ENCODE peak calls at places on chromosomes 7 and 10, in four cellular contexts. A, L, N and J are unnamed samples.

GRCh38 chr10:16999665-17000451 is 129.8 kb downstream of the CUBN start:
- DNase-seq in A (no peak), L (no peak), N (no peak), J (peak)

GRCh38 chr10:75335983-75336382 is 65.6 kb downstream of the ZNF503 start:
- DNase-seq in A (no peak), L (no peak), N (no peak), J (no peak)

GRCh38 chr7:43071604-43072003 is 40.8 kb upstream of the HECW1 start:
- DNase-seq in A (peak), L (peak), N (peak), J (peak)

GRCh38 chr10:16242859-16243613 is 193.8 kb upstream of the PTER start:
- DNase-seq in A (peak), L (peak), N (no peak), J (no peak)

GRCh38 chr10:50545846-50546245 is 77.9 kb downstream of the SGMS1 start:
- DNase-seq in A (peak), L (no peak), N (no peak), J (no peak)

GRCh38 chr10:119190353-119190752 is 11.7 kb upstream of the PRDX3 start:
- DNase-seq in A (peak), L (no peak), N (no peak), J (peak)

GRCh38 chr7:1942026-1942703 is 272.1 kb downstream of the ELFN1 start:
- DNase-seq in A (no peak), L (no peak), N (no peak), J (no peak)

GRCh38 chr7:11427686-11428273 is 404.2 kb downstream of the THSD7A start:
- DNase-seq in A (peak), L (no peak), N (no peak), J (peak)

GRCh38 chr10:34001087-34001580 is 666.7 kb upstream of the NRP1 start:
- DNase-seq in A (no peak), L (no peak), N (no peak), J (no peak)

GRCh38 chr10:47379445-47379785 is 4.7 kb downstream of the ZNF488 start:
- DNase-seq in A (no peak), L (no peak), N (no peak), J (no peak)

GRCh38 chr10:24299587-24300258 is 90.8 kb downstream of the KIAA1217 start:
- DNase-seq in A (no peak), L (no peak), N (no peak), J (peak)

GRCh38 chr7:79610301-79610700 is 156.8 kb upstream of the MAGI2 start:
- DNase-seq in A (no peak), L (no peak), N (no peak), J (peak)

GRCh38 chr7:129969881-129970446 is 17.2 kb upstream of the UBE2H start:
- DNase-seq in A (peak), L (no peak), N (no peak), J (peak)

GRCh38 chr7:136179829-136180721 is 202.9 kb upstream of the MTPN start:
- DNase-seq in A (no peak), L (no peak), N (no peak), J (no peak)

GRCh38 chr7:16484453-16485158 is 19.1 kb upstream of the SOSTDC1 start:
- DNase-seq in A (peak), L (no peak), N (no peak), J (peak)

GRCh38 chr10:122986340-122986739 is 6.1 kb downstream of the PSTK start:
- DNase-seq in A (no peak), L (no peak), N (no peak), J (peak)

GRCh38 chr7:107661081-107661864 is 645 bp downstream of the SLC26A4 start:
- DNase-seq in A (peak), L (peak), N (peak), J (peak)

GRCh38 chr7:19215421-19215820 is 70.2 kb upstream of the FERD3L start:
- DNase-seq in A (peak), L (no peak), N (no peak), J (peak)

GRCh38 chr10:75772153-75772887 is 340.9 kb downstream of the LRMDA start:
- DNase-seq in A (no peak), L (no peak), N (no peak), J (no peak)

GRCh38 chr7:123748734-123749536 is at the start of gene WASL:
- DNase-seq in A (peak), L (peak), N (peak), J (peak)

GRCh38 chr7:84455788-84456187 is 261.2 kb upstream of the SEMA3A start:
- DNase-seq in A (no peak), L (no peak), N (no peak), J (peak)

GRCh38 chr7:141118809-141119586 is 45.1 kb downstream of the TMEM178B start:
- DNase-seq in A (peak), L (no peak), N (no peak), J (no peak)

GRCh38 chr7:155136619-155137243 is 66.6 kb downstream of the HTR5A start:
- DNase-seq in A (peak), L (no peak), N (no peak), J (no peak)

GRCh38 chr10:118730699-118731456 is 23.9 kb downstream of the CACUL1 start:
- DNase-seq in A (peak), L (no peak), N (no peak), J (no peak)

GRCh38 chr10:1134156-1134555 is 78.0 kb downstream of the WDR37 start:
- DNase-seq in A (no peak), L (no peak), N (peak), J (no peak)

GRCh38 chr10:103614511-103615158 is 121.1 kb downstream of the NEURL1 start:
- DNase-seq in A (no peak), L (no peak), N (no peak), J (no peak)

GRCh38 chr7:33044986-33045385 is 17.6 kb downstream of the NT5C3A start:
- DNase-seq in A (no peak), L (no peak), N (no peak), J (no peak)

GRCh38 chr10:25176421-25176968 is 1.7 kb downstream of the GPR158 start:
- DNase-seq in A (peak), L (peak), N (no peak), J (no peak)

GRCh38 chr7:139580435-139580834 is 57.0 kb downstream of the CLEC2L start:
- DNase-seq in A (no peak), L (no peak), N (no peak), J (no peak)

GRCh38 chr7:140641532-140642191 is 1.0 kb upstream of the DENND2A start:
- DNase-seq in A (peak), L (peak), N (no peak), J (no peak)

GRCh38 chr7:90383879-90384278 is 19.4 kb upstream of the CLDN12 start:
- DNase-seq in A (no peak), L (no peak), N (no peak), J (peak)

GRCh38 chr7:133070562-133070961 is 11.3 kb downstream of the CHCHD3 start:
- DNase-seq in A (peak), L (no peak), N (no peak), J (no peak)

GRCh38 chr7:101436857-101437576 is 74.3 kb downstream of the COL26A1 start:
- DNase-seq in A (peak), L (peak), N (peak), J (no peak)

GRCh38 chr10:51716981-51717380 is 17.6 kb upstream of the CSTF2T start:
- DNase-seq in A (no peak), L (no peak), N (no peak), J (peak)

GRCh38 chr10:118116555-118117311 is 70.0 kb upstream of the RAB11FIP2 start:
- DNase-seq in A (no peak), L (no peak), N (no peak), J (no peak)

GRCh38 chr7:157141525-157142060 is 2.9 kb downstream of the UBE3C start:
- DNase-seq in A (no peak), L (no peak), N (peak), J (no peak)
- H4K5ac ChIP-seq in A (no peak), L (no peak), N (no peak), J (no peak)

GRCh38 chr7:156585926-156586325 is 54.6 kb upstream of the RNF32 start:
- DNase-seq in A (no peak), L (no peak), N (no peak), J (no peak)

GRCh38 chr7:156582591-156583123 is 57.9 kb upstream of the RNF32 start:
- DNase-seq in A (no peak), L (no peak), N (no peak), J (no peak)

GRCh38 chr7:156590212-156590611 is 50.4 kb upstream of the RNF32 start:
- DNase-seq in A (no peak), L (no peak), N (no peak), J (no peak)

GRCh38 chr7:156589808-156590207 is 50.8 kb upstream of the RNF32 start:
- DNase-seq in A (no peak), L (no peak), N (no peak), J (no peak)

GRCh38 chr7:156585025-156585648 is 55.4 kb upstream of the RNF32 start:
- DNase-seq in A (peak), L (peak), N (peak), J (no peak)
- H3K27ac ChIP-seq in A (no peak), L (no peak), N (no peak), J (no peak)

GRCh38 chr10:22962817-22963216 is 35.0 kb downstream of the ARMC3 start:
- DNase-seq in A (no peak), L (no peak), N (no peak), J (no peak)
- H4K5ac ChIP-seq in A (no peak), L (no peak), N (no peak), J (no peak)

GRCh38 chr7:142523821-142524460 is 225.3 kb upstream of the PRSS1 start:
- DNase-seq in A (no peak), L (no peak), N (no peak), J (no peak)
- H3K27ac ChIP-seq in A (no peak), L (no peak), N (no peak), J (no peak)

GRCh38 chr10:113148899-113149298 is 198.9 kb downstream of the TCF7L2 start:
- DNase-seq in A (no peak), L (no peak), N (no peak), J (no peak)
- H4K5ac ChIP-seq in A (no peak), L (no peak), N (no peak), J (no peak)

GRCh38 chr10:102412293-102412692 is 6.3 kb downstream of the PSD start:
- DNase-seq in A (no peak), L (no peak), N (no peak), J (no peak)
- H3K27ac ChIP-seq in A (no peak), L (no peak), N (no peak), J (no peak)